ENCODE peak calls at places on chromosomes 7 and 10, in nine cellular contexts. One of them, this sample, is unnamed.

GRCh38 chr10:114404171-114405010 is at the start of gene AFAP1L2:
- DNase-seq in frontal cortex: peak
- DNase-seq in ACHN: peak
- DNase-seq in T47D: no peak
- DNase-seq in WTC11: peak
- DNase-seq in SHP77: no peak
- DNase-seq in RWPE1: peak
- DNase-seq in GM23248: peak
- DNase-seq in mucosa of gallbladder: no peak
- DNase-seq in this sample: peak

GRCh38 chr10:72935358-72935757 is 19.2 kb downstream of the PLA2G12B start:
- DNase-seq in mucosa of gallbladder: no peak
- DNase-seq in WTC11: no peak
- DNase-seq in GM23248: peak
- DNase-seq in ACHN: peak
- DNase-seq in RWPE1: peak
- DNase-seq in SHP77: no peak
- DNase-seq in T47D: no peak
- DNase-seq in frontal cortex: no peak
- DNase-seq in this sample: no peak

GRCh38 chr10:45001382-45002148 is 842 bp downstream of the ZNF22 start:
- DNase-seq in frontal cortex: no peak
- DNase-seq in SHP77: peak
- DNase-seq in WTC11: no peak
- DNase-seq in mucosa of gallbladder: peak
- DNase-seq in T47D: peak
- DNase-seq in ACHN: peak
- DNase-seq in GM23248: peak
- DNase-seq in RWPE1: peak
- DNase-seq in this sample: no peak

GRCh38 chr7:2540641-2541051 is 14.7 kb downstream of the BRAT1 start:
- DNase-seq in ACHN: no peak
- DNase-seq in mucosa of gallbladder: no peak
- DNase-seq in WTC11: no peak
- DNase-seq in SHP77: no peak
- DNase-seq in frontal cortex: no peak
- DNase-seq in RWPE1: no peak
- DNase-seq in T47D: no peak
- DNase-seq in GM23248: no peak
- DNase-seq in this sample: no peak

GRCh38 chr7:66741-67140 is 125.6 kb upstream of the FAM20C start:
- DNase-seq in T47D: no peak
- DNase-seq in mucosa of gallbladder: no peak
- DNase-seq in GM23248: no peak
- DNase-seq in RWPE1: no peak
- DNase-seq in ACHN: no peak
- DNase-seq in frontal cortex: no peak
- DNase-seq in WTC11: no peak
- DNase-seq in SHP77: no peak
- DNase-seq in this sample: no peak

GRCh38 chr10:116296358-116296757 is 23.4 kb upstream of the GFRA1 start:
- DNase-seq in SHP77: no peak
- DNase-seq in GM23248: no peak
- DNase-seq in frontal cortex: no peak
- DNase-seq in WTC11: no peak
- DNase-seq in ACHN: no peak
- DNase-seq in RWPE1: no peak
- DNase-seq in mucosa of gallbladder: no peak
- DNase-seq in T47D: no peak
- DNase-seq in this sample: no peak

GRCh38 chr7:158501300-158502067 is 86.1 kb downstream of the PTPRN2 start:
- DNase-seq in RWPE1: no peak
- DNase-seq in T47D: no peak
- DNase-seq in ACHN: no peak
- DNase-seq in WTC11: no peak
- DNase-seq in SHP77: no peak
- DNase-seq in frontal cortex: no peak
- DNase-seq in mucosa of gallbladder: no peak
- DNase-seq in GM23248: no peak
- DNase-seq in this sample: no peak

GRCh38 chr10:112376578-112376855 is 2.6 kb downstream of the ACSL5 start:
- DNase-seq in T47D: no peak
- DNase-seq in frontal cortex: no peak
- DNase-seq in SHP77: no peak
- DNase-seq in WTC11: no peak
- DNase-seq in RWPE1: no peak
- DNase-seq in mucosa of gallbladder: no peak
- DNase-seq in GM23248: no peak
- DNase-seq in ACHN: no peak
- DNase-seq in this sample: no peak

GRCh38 chr7:81299272-81299671 is 380.4 kb upstream of the SEMA3C start:
- DNase-seq in T47D: peak
- DNase-seq in ACHN: peak
- DNase-seq in SHP77: no peak
- DNase-seq in mucosa of gallbladder: no peak
- DNase-seq in WTC11: no peak
- DNase-seq in GM23248: peak
- DNase-seq in frontal cortex: no peak
- DNase-seq in RWPE1: peak
- DNase-seq in this sample: no peak

GRCh38 chr7:12974451-12975166 is 287.2 kb downstream of the ARL4A start:
- DNase-seq in T47D: no peak
- DNase-seq in RWPE1: no peak
- DNase-seq in frontal cortex: no peak
- DNase-seq in WTC11: no peak
- DNase-seq in SHP77: no peak
- DNase-seq in GM23248: no peak
- DNase-seq in ACHN: no peak
- DNase-seq in mucosa of gallbladder: no peak
- DNase-seq in this sample: no peak

GRCh38 chr10:127424594-127425264 is 124.4 kb upstream of the NPS start:
- DNase-seq in ACHN: no peak
- DNase-seq in T47D: no peak
- DNase-seq in frontal cortex: no peak
- DNase-seq in GM23248: peak
- DNase-seq in WTC11: no peak
- DNase-seq in mucosa of gallbladder: no peak
- DNase-seq in SHP77: no peak
- DNase-seq in RWPE1: no peak
- DNase-seq in this sample: no peak

GRCh38 chr7:44320141-44320540 is 5.3 kb downstream of the CAMK2B start:
- DNase-seq in ACHN: peak
- DNase-seq in T47D: no peak
- DNase-seq in frontal cortex: no peak
- DNase-seq in RWPE1: no peak
- DNase-seq in mucosa of gallbladder: no peak
- DNase-seq in SHP77: no peak
- DNase-seq in GM23248: no peak
- DNase-seq in WTC11: no peak
- DNase-seq in this sample: no peak

GRCh38 chr7:140645166-140645565 is 4.6 kb upstream of the DENND2A start:
- DNase-seq in SHP77: peak
- DNase-seq in RWPE1: no peak
- DNase-seq in T47D: no peak
- DNase-seq in frontal cortex: no peak
- DNase-seq in mucosa of gallbladder: no peak
- DNase-seq in GM23248: no peak
- DNase-seq in ACHN: no peak
- DNase-seq in WTC11: peak
- DNase-seq in this sample: no peak

GRCh38 chr10:70441877-70442205 is 360 bp upstream of the NODAL start:
- DNase-seq in GM23248: no peak
- DNase-seq in T47D: no peak
- DNase-seq in WTC11: peak
- DNase-seq in RWPE1: no peak
- DNase-seq in mucosa of gallbladder: no peak
- DNase-seq in ACHN: no peak
- DNase-seq in frontal cortex: no peak
- DNase-seq in SHP77: no peak
- DNase-seq in this sample: no peak